ENCODE peak calls at places on chromosomes 11 and 22, in six cellular contexts. C is IMR-90, M is neuronal stem cell, F is H1, A is mesendoderm, T is trophoblast cell. B is an unnamed sample.

GRCh38 chr22:48263431-48263765 is 1500.9 kb downstream of the TBC1D22A start:
- DNase-seq in F (no peak), T (no peak), M (no peak), C (no peak), A (no peak), B (no peak)

GRCh38 chr11:117538731-117539130 is 211.1 kb downstream of the CEP164 start:
- DNase-seq in T (peak; percentile 22), F (no peak), C (no peak), M (peak; percentile 27), A (no peak), B (peak; percentile 5)

GRCh38 chr11:27563201-27563600 is 56.6 kb upstream of the LIN7C start:
- DNase-seq in T (no peak), F (no peak), C (peak; percentile 78), M (no peak), A (no peak), B (peak; percentile 62)

GRCh38 chr11:106021181-106021966 is 666 bp downstream of the MSANTD4 start:
- DNase-seq in F (no peak), M (no peak), A (no peak), T (peak; percentile 16), C (peak; percentile 56), B (peak; percentile 70)

GRCh38 chr11:33941637-33942160 is 49.8 kb upstream of the LMO2 start:
- DNase-seq in T (peak; percentile 10), A (peak; percentile 53), F (no peak), M (no peak), C (no peak), B (peak; percentile 51)

GRCh38 chr11:85627332-85627997 is at the start of gene DLG2:
- DNase-seq in C (peak; percentile 44), F (no peak), A (peak; percentile 53), M (peak; percentile 15), T (peak; percentile 27), B (peak; percentile 57)

GRCh38 chr11:96102664-96103068 is 178.8 kb upstream of the MTMR2 start:
- DNase-seq in M (no peak), A (no peak), C (peak; percentile 68), F (no peak), T (peak; percentile 24), B (peak; percentile 57)

GRCh38 chr11:26229270-26229669 is 102.7 kb upstream of the ANO3 start:
- DNase-seq in C (peak; percentile 98), A (no peak), M (no peak), T (no peak), F (no peak), B (peak; percentile 33)

GRCh38 chr11:101860694-101861371 is 54.0 kb upstream of the CEP126 start:
- DNase-seq in A (peak; percentile 83), M (peak; percentile 45), T (peak; percentile 80), F (no peak), C (peak; percentile 76), B (peak; percentile 64)

GRCh38 chr11:128421577-128421976 is 165.8 kb downstream of the ETS1 start:
- DNase-seq in M (no peak), C (peak; percentile 92), T (peak; percentile 25), F (no peak), A (peak; percentile 16), B (peak; percentile 78)

GRCh38 chr11:40384991-40385390 is 1074.5 kb downstream of the LRRC4C start:
- DNase-seq in C (peak; percentile 79), A (no peak), F (no peak), M (no peak), T (no peak), B (peak; percentile 50)

GRCh38 chr11:63614136-63614664 is at the start of gene PLAAT3:
- DNase-seq in T (peak; percentile 93), M (peak; percentile 31), A (peak; percentile 78), F (peak; percentile 89), C (no peak), B (peak; percentile 38)

GRCh38 chr11:133164986-133165385 is 367.3 kb downstream of the OPCML start:
- DNase-seq in M (no peak), T (no peak), C (no peak), A (no peak), F (no peak), B (no peak)

GRCh38 chr11:124788521-124788920 is 11.7 kb downstream of the MSANTD2 start:
- DNase-seq in A (no peak), F (no peak), T (no peak), M (no peak), C (peak; percentile 26), B (no peak)

GRCh38 chr22:43202326-43202725 is 15.4 kb upstream of the TTLL12 start:
- DNase-seq in T (no peak), C (no peak), A (no peak), F (no peak), M (no peak), B (no peak)

GRCh38 chr11:133163463-133164419 is 368.6 kb downstream of the OPCML start:
- DNase-seq in A (peak; percentile 73), T (peak; percentile 61), F (no peak), M (peak; percentile 46), C (peak; percentile 20), B (no peak)

GRCh38 chr11:78469905-78470304 is 52.3 kb upstream of the GAB2 start:
- DNase-seq in M (no peak), T (no peak), C (no peak), A (no peak), F (no peak), B (no peak)

GRCh38 chr11:104033134-104033533 is 3.3 kb upstream of the DDI1 start:
- DNase-seq in M (no peak), A (no peak), F (no peak), T (no peak), C (peak; percentile 97), B (peak; percentile 84)

GRCh38 chr11:104462346-104462745 is 298.4 kb upstream of the PDGFD start:
- DNase-seq in F (no peak), M (no peak), T (no peak), C (peak; percentile 81), A (no peak), B (peak; percentile 67)

GRCh38 chr11:128367573-128367972 is 219.8 kb downstream of the ETS1 start:
- DNase-seq in F (no peak), C (no peak), T (no peak), M (no peak), A (no peak), B (no peak)

GRCh38 chr11:129974672-129975071 is 28.0 kb downstream of the PRDM10 start:
- DNase-seq in A (no peak), M (no peak), C (no peak), T (peak; percentile 57), F (no peak), B (no peak)

GRCh38 chr11:65529475-65530156 is 4.7 kb downstream of the SCYL1 start:
- DNase-seq in F (no peak), M (no peak), C (no peak), A (no peak), T (no peak), B (no peak)

GRCh38 chr11:2298795-2299747 is 2.6 kb downstream of the C11orf21 start:
- DNase-seq in C (no peak), A (peak; percentile 61), M (peak; percentile 36), T (peak; percentile 81), F (peak; percentile 68), B (no peak)

GRCh38 chr11:45843158-45843924 is 3.9 kb upstream of the CRY2 start:
- DNase-seq in A (peak; percentile 93), C (peak; percentile 83), F (peak; percentile 91), T (peak; percentile 97), M (peak; percentile 79), B (peak; percentile 95)

GRCh38 chr11:59754494-59754858 is 700 bp upstream of the STX3 start:
- DNase-seq in F (no peak), T (peak; percentile 22), A (peak; percentile 41), M (no peak), C (peak; percentile 3), B (no peak)

GRCh38 chr11:3632070-3632660 is 9.6 kb downstream of the ART5 start:
- DNase-seq in M (no peak), T (no peak), A (no peak), C (no peak), F (no peak), B (no peak)

GRCh38 chr11:19880088-19880345 is 167.4 kb downstream of the NAV2 start:
- DNase-seq in F (no peak), A (no peak), C (no peak), T (no peak), M (no peak), B (no peak)

GRCh38 chr22:29633514-29634312 is 30.3 kb downstream of the NF2 start:
- DNase-seq in T (no peak), A (no peak), F (no peak), M (no peak), C (peak; percentile 26), B (no peak)

GRCh38 chr22:29630987-29631386 is 27.6 kb downstream of the NF2 start:
- DNase-seq in A (no peak), F (no peak), T (no peak), M (no peak), C (no peak), B (no peak)

GRCh38 chr22:29631725-29632124 is 28.3 kb downstream of the NF2 start:
- DNase-seq in M (no peak), T (peak; percentile 75), C (no peak), A (no peak), F (no peak), B (no peak)

GRCh38 chr22:29630180-29630498 is 26.7 kb downstream of the NF2 start:
- DNase-seq in T (no peak), C (no peak), A (no peak), M (no peak), F (no peak), B (no peak)

GRCh38 chr22:29632672-29633071 is 29.2 kb downstream of the NF2 start:
- DNase-seq in C (no peak), T (no peak), F (no peak), M (no peak), A (no peak), B (no peak)
- H3K4ac ChIP-seq in C (no peak overlapping the region), T (no peak overlapping the region), F (no peak overlapping the region), M (no peak overlapping the region), A (no peak overlapping the region), B (no peak overlapping the region)

DNA sequence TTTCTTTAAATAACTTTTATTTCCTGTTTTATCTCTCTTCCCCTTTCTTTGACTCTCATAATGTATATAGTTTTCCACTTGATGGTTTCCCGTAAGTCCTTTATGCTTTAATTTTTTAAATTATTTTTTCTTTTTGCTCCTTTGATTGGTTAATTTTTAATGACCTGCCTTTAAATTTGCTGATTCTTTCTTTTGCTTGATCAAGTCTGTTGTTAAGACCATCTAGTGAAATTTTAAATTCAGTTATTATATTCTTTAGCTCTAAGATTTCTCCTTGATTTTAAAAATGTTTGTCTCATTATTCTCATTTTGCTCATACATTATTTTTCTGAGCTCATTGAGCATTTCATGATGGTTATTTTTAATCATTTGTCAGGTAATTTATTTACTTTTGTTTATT is 718.6 kb downstream of the METTL15 start:
- DNase-seq in A (no peak), F (no peak), M (no peak), C (no peak), T (no peak), B (no peak)
- H3K4me3 ChIP-seq in A (no peak overlapping the region), F (no peak overlapping the region), M (no peak overlapping the region), C (no peak overlapping the region), T (no peak overlapping the region), B (no peak overlapping the region)

GRCh38 chr11:126338346-126339055 is 17.0 kb upstream of the ST3GAL4 start:
- DNase-seq in F (no peak), M (no peak), C (no peak), A (no peak), T (no peak), B (no peak)
- H3K4ac ChIP-seq in F (no peak overlapping the region), M (no peak overlapping the region), C (no peak overlapping the region), A (no peak overlapping the region), T (no peak overlapping the region), B (no peak overlapping the region)

DNA sequence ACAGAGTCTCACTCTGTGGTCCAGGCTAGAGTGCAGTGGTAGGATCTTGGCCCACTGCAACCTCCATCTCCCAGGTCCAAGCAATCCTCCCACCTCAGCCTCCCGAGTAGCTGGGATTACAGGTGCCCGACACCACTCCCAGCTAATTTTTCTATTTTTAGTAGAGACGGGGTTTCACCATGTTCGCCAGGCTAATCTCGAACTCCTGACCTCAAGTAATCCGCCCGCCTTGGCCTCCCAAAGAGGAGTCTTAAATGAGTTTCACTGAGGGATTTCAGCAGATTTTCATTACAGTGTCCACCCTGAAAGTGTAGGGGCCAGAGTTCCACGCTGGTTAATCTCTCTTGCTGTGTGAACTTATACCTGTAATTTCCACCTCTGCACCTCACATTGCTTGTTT is 412 bp upstream of the RPS3 start:
- DNase-seq in F (no peak), M (no peak), A (no peak), T (no peak), C (no peak), B (no peak)
- H3K4me3 ChIP-seq in F (peak overlapping the region; percentile 98), M (no peak overlapping the region), A (no peak overlapping the region), T (no peak overlapping the region), C (no peak overlapping the region), B (no peak overlapping the region)

B was measured in mesenchymal stem cell.